ENCODE peak calls at places on chromosomes 13 and 19, in ten cellular contexts. E is transverse colon; H is stimulated activated CD4-positive, alpha-beta T cell treated with anti-CD3 and anti-CD28 coated beads, Interleukin-12 subunit alpha, Interleukin-12 subunit beta, amount 100 ng/mL, for 4 hours; M is dermis microvascular lymphatic vessel endothelial cell; W is EH; J is GM04503; S is amniotic stem cell; U is SW 1271; D is ureter; G is mesenteric fat pad. P is an unnamed sample.

GRCh38 chr19:52331757-52332156 is 4.3 kb upstream of the ZNF610 start:
- DNase-seq in U (no peak), M (no peak), S (no peak), H (no peak), E (no peak), W (no peak), G (no peak), J (no peak), D (no peak), P (no peak)

GRCh38 chr19:49557641-49558325 is 22.6 kb downstream of the NOSIP start:
- DNase-seq in W (no peak), E (no peak), M (no peak), S (no peak), D (no peak), G (no peak), U (no peak), H (no peak), J (no peak), P (no peak)

GRCh38 chr19:15437355-15438123 is 12.2 kb downstream of the WIZ start:
- DNase-seq in J (peak; percentile 34), W (peak; percentile 30), D (no peak), G (no peak), H (no peak), S (no peak), M (no peak), U (no peak), E (no peak), P (no peak)

GRCh38 chr13:97018029-97018819 is 23.9 kb upstream of the OXGR1 start:
- DNase-seq in M (peak; percentile 45), S (no peak), H (peak; percentile 5), E (peak; percentile 14), D (no peak), U (peak; percentile 38), W (peak; percentile 61), G (no peak), J (no peak), P (no peak)

GRCh38 chr13:69553976-69554375 is 553.6 kb upstream of the ATXN8OS start:
- DNase-seq in H (no peak), D (no peak), U (no peak), G (no peak), E (no peak), S (no peak), M (no peak), W (no peak), J (no peak), P (no peak)

GRCh38 chr13:20231839-20232555 is at the start of gene GJB6:
- DNase-seq in G (no peak), D (no peak), J (no peak), S (no peak), M (no peak), E (peak; percentile 32), W (no peak), H (peak; percentile 37), U (no peak), P (no peak)

GRCh38 chr19:38513762-38514167 is 80.3 kb downstream of the RYR1 start:
- DNase-seq in U (no peak), S (no peak), G (no peak), W (no peak), H (no peak), J (no peak), E (no peak), D (no peak), M (no peak), P (no peak)

GRCh38 chr19:16506961-16507360 is 10.8 kb downstream of the C19orf44 start:
- DNase-seq in U (no peak), W (no peak), H (no peak), J (no peak), D (no peak), E (no peak), M (no peak), G (no peak), S (no peak), P (no peak)

GRCh38 chr13:99528547-99528946 is 27.3 kb downstream of the TM9SF2 start:
- DNase-seq in H (no peak), W (no peak), G (no peak), U (no peak), D (no peak), E (no peak), J (no peak), M (peak; percentile 25), S (no peak), P (no peak)

GRCh38 chr13:113918580-113918979 is 54.7 kb upstream of the GAS6 start:
- DNase-seq in H (no peak), G (no peak), S (no peak), U (no peak), D (peak; percentile 38), W (no peak), E (no peak), M (no peak), J (no peak), P (peak; percentile 83)

GRCh38 chr19:5434970-5435641 is 20.1 kb upstream of the ZNRF4 start:
- DNase-seq in D (no peak), W (peak; percentile 85), U (no peak), H (peak; percentile 43), M (no peak), S (peak; percentile 81), J (peak; percentile 36), E (no peak), G (no peak), P (no peak)

GRCh38 chr19:10669246-10669645 is 15.1 kb downstream of the ILF3 start:
- DNase-seq in S (no peak), G (no peak), W (no peak), J (no peak), D (no peak), E (no peak), U (no peak), H (no peak), M (no peak), P (no peak)